ENCODE peak calls at places on chromosomes 13 and 19, in five cellular contexts. V is A549, T is tibial nerve, W is suprapubic skin, X is ovary. Q is an unnamed sample.

GRCh38 chr13:23966221-23966690 is 69.0 kb upstream of the C1QTNF9B start:
- DNase-seq in V (no peak), T (no peak), W (no peak), X (no peak), Q (peak; percentile 80)

GRCh38 chr13:23418776-23419683 is 14.5 kb downstream of the SACS start:
- DNase-seq in V (no peak), T (no peak), W (no peak), X (no peak), Q (peak; percentile 68)

GRCh38 chr13:35789335-35790166 is 313.1 kb upstream of the MAB21L1 start:
- DNase-seq in V (peak; percentile 34), T (no peak), W (no peak), X (no peak), Q (no peak)

GRCh38 chr13:29497137-29497654 is 98.3 kb downstream of the SLC7A1 start:
- DNase-seq in V (no peak), T (peak; percentile 35), W (no peak), X (peak; percentile 53), Q (no peak)

GRCh38 chr13:83414393-83414792 is 467.9 kb downstream of the SLITRK1 start:
- DNase-seq in V (no peak), T (no peak), W (no peak), X (no peak), Q (no peak)

GRCh38 chr13:73913043-73913740 is 221.0 kb downstream of the KLF12 start:
- DNase-seq in V (no peak), T (no peak), W (no peak), X (no peak), Q (no peak)

GRCh38 chr19:20422616-20423205 is 142.9 kb downstream of the ZNF737 start:
- DNase-seq in V (no peak), T (no peak), W (peak; percentile 57), X (peak; percentile 29), Q (no peak)

GRCh38 chr13:31179754-31180153 is 18.1 kb upstream of the HSPH1 start:
- DNase-seq in V (no peak), T (no peak), W (no peak), X (no peak), Q (peak; percentile 29)

GRCh38 chr13:67726979-67727378 is 496.8 kb upstream of the PCDH9 start:
- DNase-seq in V (no peak), T (no peak), W (no peak), X (no peak), Q (no peak)

GRCh38 chr19:54316746-54317107 is 3.8 kb upstream of the LILRA5 start:
- DNase-seq in V (peak; percentile 48), T (no peak), W (no peak), X (no peak), Q (no peak)

GRCh38 chr19:13849991-13850909 is 26.7 kb upstream of the NANOS3 start:
- DNase-seq in V (peak; percentile 83), T (peak; percentile 77), W (peak; percentile 88), X (peak; percentile 90), Q (no peak)

GRCh38 chr19:13005861-13006370 is 10.6 kb downstream of the NFIX start:
- DNase-seq in V (no peak), T (no peak), W (no peak), X (no peak), Q (no peak)

GRCh38 chr19:36115453-36116343 is at the start of gene TBCB:
- DNase-seq in V (peak; percentile 56), T (peak; percentile 73), W (peak; percentile 91), X (peak; percentile 34), Q (peak; percentile 96)

GRCh38 chr13:33487575-33488243 is 202.2 kb upstream of the STARD13 start:
- DNase-seq in V (peak; percentile 29), T (no peak), W (no peak), X (no peak), Q (no peak)

GRCh38 chr13:98089826-98090225 is 53.1 kb upstream of the FARP1 start:
- DNase-seq in V (no peak), T (no peak), W (no peak), X (no peak), Q (no peak)

GRCh38 chr19:12838182-12838890 is at the start of gene MAST1:
- DNase-seq in V (peak; percentile 46), T (no peak), W (no peak), X (no peak), Q (no peak)

GRCh38 chr13:36904219-36904618 is 15.8 kb downstream of the SMAD9 start:
- DNase-seq in V (no peak), T (no peak), W (no peak), X (no peak), Q (no peak)

GRCh38 chr19:6724631-6725185 is 4.3 kb upstream of the C3 start:
- DNase-seq in V (no peak), T (no peak), W (no peak), X (no peak), Q (no peak)
- TF ChIP-seq EP300 in V (no peak), T (no peak), W (no peak), X (no peak), Q (no peak)

GRCh38 chr13:99375806-99376080 is 68.5 kb upstream of the GPR183 start:
- DNase-seq in V (no peak), T (no peak), W (no peak), X (no peak), Q (no peak)

GRCh38 chr13:99374994-99375805 is 68.0 kb upstream of the GPR183 start:
- DNase-seq in V (no peak), T (no peak), W (no peak), X (no peak), Q (no peak)

GRCh38 chr13:99377641-99378040 is 70.4 kb upstream of the GPR183 start:
- DNase-seq in V (no peak), T (no peak), W (no peak), X (no peak), Q (no peak)

GRCh38 chr13:99376924-99377323 is 69.7 kb upstream of the GPR183 start:
- DNase-seq in V (no peak), T (no peak), W (no peak), X (no peak), Q (no peak)

DNA sequence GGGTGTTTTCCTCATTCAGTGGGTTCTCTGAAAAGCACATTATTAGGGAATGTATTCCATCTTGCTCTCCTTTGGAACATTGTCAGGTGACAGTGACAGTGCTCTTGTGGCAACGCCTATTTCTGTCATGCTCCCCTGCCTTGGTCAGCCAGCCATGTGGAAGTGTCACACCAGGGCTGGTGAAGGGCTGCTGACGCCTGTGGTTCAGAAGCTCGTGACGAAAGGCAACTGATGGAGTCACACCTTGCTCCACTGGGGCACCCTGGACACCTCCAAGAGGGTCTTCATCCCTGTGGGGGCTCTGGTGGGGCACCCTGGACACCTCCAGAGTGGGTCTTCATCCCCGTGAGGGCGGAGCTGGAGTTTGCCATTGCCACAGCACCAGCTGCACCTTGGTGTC is 68.9 kb upstream of the GPR183 start:
- DNase-seq in V (no peak), T (no peak), W (no peak), X (no peak), Q (no peak)
- TF ChIP-seq EP300 in V (no peak), T (peak; percentile 15), W (no peak), X (no peak), Q (no peak)

GRCh38 chr13:112353856-112354255 is 22.3 kb upstream of the SPACA7 start:
- DNase-seq in V (no peak), T (no peak), W (no peak), X (no peak), Q (no peak)

GRCh38 chr13:112349681-112350080 is 26.5 kb upstream of the SPACA7 start:
- DNase-seq in V (no peak), T (no peak), W (no peak), X (no peak), Q (no peak)

GRCh38 chr13:112354330-112355273 is 21.6 kb upstream of the SPACA7 start:
- DNase-seq in V (no peak), T (no peak), W (no peak), X (no peak), Q (no peak)

GRCh38 chr13:112350300-112350699 is 25.9 kb upstream of the SPACA7 start:
- DNase-seq in V (no peak), T (no peak), W (no peak), X (no peak), Q (no peak)

GRCh38 chr13:112351825-112352224 is 24.3 kb upstream of the SPACA7 start:
- DNase-seq in V (no peak), T (no peak), W (no peak), X (no peak), Q (no peak)
- TF ChIP-seq EP300 in V (no peak), T (no peak), W (no peak), X (no peak), Q (no peak)

GRCh38 chr13:52449323-52450011 is 967 bp downstream of the VPS36 start:
- DNase-seq in V (no peak), T (no peak), W (no peak), X (no peak), Q (no peak)

GRCh38 chr13:52450012-52450792 is at the start of gene VPS36:
- DNase-seq in V (peak; percentile 91), T (peak; percentile 93), W (peak; percentile 96), X (peak; percentile 96), Q (peak; percentile 98)

GRCh38 chr13:52446265-52446664 is 4.2 kb downstream of the VPS36 start:
- DNase-seq in V (no peak), T (no peak), W (no peak), X (no peak), Q (no peak)

GRCh38 chr13:52447354-52447753 is 3.1 kb downstream of the VPS36 start:
- DNase-seq in V (no peak), T (no peak), W (no peak), X (no peak), Q (no peak)

GRCh38 chr13:52447815-52448552 is 2.5 kb downstream of the VPS36 start:
- DNase-seq in V (no peak), T (no peak), W (no peak), X (no peak), Q (no peak)
- TF ChIP-seq EP300 in V (no peak), T (no peak), W (no peak), X (no peak), Q (no peak)

Q was measured in esophagus muscularis mucosa.